ENCODE peak calls at places on chromosome 15, in four cellular contexts. I is K562, F is HepG2, J is SK-N-SH. S is an unnamed sample.

GRCh38 chr15:39230917-39231285 is 350.0 kb upstream of the THBS1 start:
- DNase-seq in I (no peak), F (no peak), J (no peak), S (no peak)

GRCh38 chr15:40279437-40280141 is 3.3 kb downstream of the ANKRD63 start:
- DNase-seq in I (peak; percentile 80), F (peak; percentile 29), J (peak; percentile 91), S (no peak)

GRCh38 chr15:98763179-98763578 is 114.8 kb downstream of the IGF1R start:
- DNase-seq in I (no peak), F (no peak), J (no peak), S (no peak)

GRCh38 chr15:81111510-81112375 is 22.3 kb upstream of the CFAP161 start:
- DNase-seq in I (no peak), F (no peak), J (no peak), S (no peak)

GRCh38 chr15:38671675-38672141 is 107.1 kb upstream of the RASGRP1 start:
- DNase-seq in I (no peak), F (no peak), J (peak; percentile 9), S (no peak)

GRCh38 chr15:101043011-101043410 is 123.9 kb downstream of the LRRK1 start:
- DNase-seq in I (no peak), F (no peak), J (no peak), S (no peak)

GRCh38 chr15:29825205-29825604 is 2.9 kb upstream of the TJP1 start:
- DNase-seq in I (no peak), F (no peak), J (no peak), S (no peak)

GRCh38 chr15:101045236-101045646 is 126.1 kb downstream of the LRRK1 start:
- DNase-seq in I (no peak), F (no peak), J (no peak), S (no peak)

GRCh38 chr15:66774001-66774814 is 72.2 kb downstream of the SMAD6 start:
- DNase-seq in I (peak; percentile 92), F (peak; percentile 78), J (peak; percentile 95), S (peak; percentile 72)

GRCh38 chr15:59722451-59722850 is 33.3 kb upstream of the BNIP2 start:
- DNase-seq in I (no peak), F (no peak), J (no peak), S (no peak)

GRCh38 chr15:51842852-51843737 is 13.6 kb downstream of the TMOD3 start:
- DNase-seq in I (peak; percentile 27), F (peak; percentile 71), J (no peak), S (peak; percentile 82)

GRCh38 chr15:70478251-70478990 is 284.9 kb downstream of the UACA start:
- DNase-seq in I (no peak), F (no peak), J (peak; percentile 75), S (no peak)

GRCh38 chr15:90322531-90322930 is 29.6 kb upstream of the ZNF774 start:
- DNase-seq in I (no peak), F (no peak), J (no peak), S (no peak)

GRCh38 chr15:43214169-43214568 is 6.6 kb downstream of the EPB42 start:
- DNase-seq in I (no peak), F (no peak), J (no peak), S (no peak)

GRCh38 chr15:45454825-45455224 is 67.7 kb downstream of the SLC30A4 start:
- DNase-seq in I (peak; percentile 20), F (no peak), J (no peak), S (peak; percentile 73)

GRCh38 chr15:80906159-80906775 is 83.4 kb downstream of the MESD start:
- DNase-seq in I (no peak), F (peak; percentile 44), J (no peak), S (peak; percentile 44)

GRCh38 chr15:89165677-89166076 is 55.7 kb downstream of the RLBP1 start:
- DNase-seq in I (no peak), F (peak; percentile 53), J (no peak), S (no peak)

GRCh38 chr15:69557340-69558137 is 104.9 kb downstream of the RPLP1 start:
- DNase-seq in I (no peak), F (peak; percentile 82), J (no peak), S (peak; percentile 55)

GRCh38 chr15:90681480-90681879 is 35.7 kb upstream of the BLM start:
- DNase-seq in I (no peak), F (no peak), J (no peak), S (no peak)

GRCh38 chr15:49458145-49458544 is 35.1 kb downstream of the FGF7 start:
- DNase-seq in I (no peak), F (no peak), J (no peak), S (no peak)

GRCh38 chr15:41820791-41821423 is 7.0 kb upstream of the JMJD7 start:
- DNase-seq in I (no peak), F (no peak), J (no peak), S (no peak)

GRCh38 chr15:65957451-65957850 is 88.2 kb downstream of the RAB11A start:
- DNase-seq in I (no peak), F (no peak), J (no peak), S (no peak)

GRCh38 chr15:85462029-85462428 is 81.6 kb downstream of the AKAP13 start:
- DNase-seq in I (no peak), F (no peak), J (no peak), S (no peak)

GRCh38 chr15:74954515-74954914 is 2.1 kb downstream of the RPP25 start:
- DNase-seq in I (peak; percentile 93), F (no peak), J (peak; percentile 79), S (no peak)

GRCh38 chr15:70580958-70581357 is 182.4 kb downstream of the UACA start:
- DNase-seq in I (no peak), F (no peak), J (no peak), S (no peak)

GRCh38 chr15:69723404-69724097 is 270.9 kb downstream of the RPLP1 start:
- DNase-seq in I (no peak), F (no peak), J (peak; percentile 49), S (no peak)

GRCh38 chr15:38072507-38073277 is 138.3 kb downstream of the TMCO5A start:
- DNase-seq in I (peak; percentile 16), F (peak; percentile 75), J (peak; percentile 84), S (peak; percentile 76)

GRCh38 chr15:57223887-57224286 is 152.4 kb upstream of the CGNL1 start:
- DNase-seq in I (no peak), F (no peak), J (no peak), S (no peak)

GRCh38 chr15:50496692-50497091 is 49.8 kb downstream of the USP50 start:
- DNase-seq in I (no peak), F (no peak), J (no peak), S (no peak)

GRCh38 chr15:40843885-40844542 is at the start of gene SPINT1:
- DNase-seq in I (peak; percentile 59), F (no peak), J (peak; percentile 69), S (no peak)

GRCh38 chr15:99925661-99926461 is 192.6 kb upstream of the LYSMD4 start:
- DNase-seq in I (peak; percentile 35), F (no peak), J (peak; percentile 58), S (peak; percentile 35)

GRCh38 chr15:70835415-70835814 is 18.5 kb downstream of the LARP6 start:
- DNase-seq in I (no peak), F (no peak), J (peak; percentile 57), S (no peak)

GRCh38 chr15:99944131-99944530 is 210.9 kb upstream of the LYSMD4 start:
- DNase-seq in I (no peak), F (no peak), J (no peak), S (no peak)

GRCh38 chr15:84899750-84900149 is 15.3 kb downstream of the SLC28A1 start:
- DNase-seq in I (no peak), F (no peak), J (no peak), S (no peak)

GRCh38 chr15:77530576-77530975 is 102.1 kb downstream of the LINGO1 start:
- DNase-seq in I (no peak), F (no peak), J (no peak), S (no peak)

DNA sequence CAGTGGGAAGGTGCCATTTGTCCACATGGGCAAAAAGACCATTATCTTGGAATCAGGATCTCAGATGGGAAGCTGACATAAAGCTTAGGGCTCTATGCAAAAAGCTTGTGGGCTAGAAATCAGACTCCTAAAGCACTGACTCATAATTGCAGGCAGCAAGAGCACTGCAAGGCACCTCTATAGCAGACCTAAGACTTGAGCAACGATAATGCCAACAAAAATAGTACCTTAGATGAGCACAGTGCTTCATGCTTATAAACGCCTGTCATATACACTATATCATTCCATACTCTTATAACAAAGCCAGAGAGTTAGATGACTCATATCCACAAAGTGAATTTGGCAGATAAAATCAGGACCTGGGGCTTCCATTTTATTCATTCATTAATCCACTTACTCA is 560.8 kb downstream of the MCTP2 start:
- DNase-seq in I (no peak), F (no peak), J (no peak), S (no peak)
- TF ChIP-seq ELF1 in I (no peak), F (no peak), J (no peak), S (no peak)

GRCh38 chr15:27671794-27672438 is 427.2 kb downstream of the OCA2 start:
- DNase-seq in I (no peak), F (no peak), J (no peak), S (no peak)
- H3K9me3 ChIP-seq in I (no peaks in the 10 kb centered on the region), F (no peaks in the 10 kb centered on the region), J (no peaks in the 10 kb centered on the region), S (peaks cover 3% of the 10 kb centered on the region)

GRCh38 chr15:28020644-28021043 is 78.5 kb downstream of the OCA2 start:
- DNase-seq in I (no peak), F (no peak), J (no peak), S (no peak)

GRCh38 chr15:28022961-28023360 is 76.2 kb downstream of the OCA2 start:
- DNase-seq in I (no peak), F (no peak), J (no peak), S (no peak)

GRCh38 chr15:28022181-28022580 is 76.9 kb downstream of the OCA2 start:
- DNase-seq in I (no peak), F (no peak), J (peak; percentile 50), S (no peak)

GRCh38 chr15:28019594-28020320 is 79.4 kb downstream of the OCA2 start:
- DNase-seq in I (peak; percentile 45), F (no peak), J (peak; percentile 54), S (no peak)

DNA sequence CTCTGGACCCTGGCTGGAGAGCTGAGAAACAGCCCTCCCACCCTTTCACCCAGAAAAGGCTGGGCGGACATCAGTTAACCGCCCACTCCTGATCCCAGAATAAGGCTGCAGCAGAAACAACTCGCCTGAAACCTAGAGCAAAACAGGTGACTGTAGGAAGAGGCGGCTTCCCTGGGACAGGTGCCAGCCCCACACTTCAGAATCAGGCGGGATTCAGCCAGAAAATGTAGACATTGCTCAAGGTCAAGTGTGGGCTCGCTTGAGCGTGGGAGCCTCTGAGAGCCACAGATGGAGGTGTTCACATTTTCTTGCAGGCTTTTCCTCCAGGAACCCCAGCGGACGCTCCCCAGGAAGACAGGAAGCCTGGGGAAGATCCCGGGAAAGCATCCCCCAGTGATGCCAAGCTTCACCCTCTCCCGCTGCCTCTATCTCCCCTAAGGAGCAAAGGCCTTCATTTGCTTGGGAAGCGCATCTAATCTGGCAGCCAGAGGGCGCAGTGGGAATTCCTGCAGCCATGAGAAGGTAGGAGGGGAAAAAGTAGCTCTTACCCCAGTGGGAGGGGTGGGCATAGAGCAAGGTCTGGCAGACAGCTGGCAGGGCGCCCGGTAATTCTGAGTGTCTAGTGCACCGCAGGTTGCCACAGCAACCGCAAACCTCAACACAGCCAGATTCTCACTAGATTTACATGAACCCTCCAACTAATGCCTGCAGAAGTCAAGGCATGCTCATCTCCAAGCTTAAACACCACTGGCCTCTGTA is 77.7 kb downstream of the OCA2 start:
- DNase-seq in I (peak; percentile 41), F (peak; percentile 83), J (peak; percentile 96), S (peak; percentile 22)
- TF ChIP-seq CTCF in I (peak; percentile 55), F (peak; percentile 84), J (peak; percentile 51), S (no peak)

DNA sequence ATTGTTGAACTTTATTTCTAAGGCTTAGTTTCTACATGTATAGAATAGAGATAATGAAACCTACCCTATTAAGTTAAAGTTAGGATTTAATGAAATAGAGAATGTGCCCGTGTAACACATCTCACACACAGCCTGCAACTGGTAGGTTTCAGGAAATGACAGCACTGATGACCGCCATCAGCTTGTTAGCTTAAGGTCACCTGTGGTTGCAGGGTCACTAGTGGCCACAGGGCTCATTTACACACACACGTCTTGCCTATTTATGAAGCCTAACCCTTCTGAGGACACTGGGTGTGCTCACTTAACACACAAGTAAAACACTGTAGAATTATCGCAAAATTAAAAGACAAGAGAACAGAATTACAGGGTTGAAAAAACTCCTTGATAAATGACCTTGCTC is 20.1 kb downstream of the CHRM5 start:
- DNase-seq in I (no peak), F (peak; percentile 41), J (no peak), S (no peak)
- TF ChIP-seq ELF1 in I (no peak), F (no peak), J (no peak), S (no peak)